ENCODE peak calls at places on chromosomes 13 and 19, in seven cellular contexts. V is cardiac fibroblast; U is CD8-positive, alpha-beta T cell; D is sigmoid colon; Q is neural crest cell; N is GM06990; C is transverse colon. Y is an unnamed sample.

GRCh38 chr13:40191186-40191980 is 475.1 kb downstream of the FOXO1 start:
- DNase-seq in V (peak), U (no peak), D (no peak), Q (no peak), N (no peak), C (no peak), Y (no peak)

GRCh38 chr19:42279902-42280760 is 11.1 kb downstream of the CIC start:
- DNase-seq in V (peak), U (peak), D (peak), Q (peak), N (peak), C (peak), Y (peak)

GRCh38 chr13:43846496-43846895 is 33.0 kb downstream of the CCDC122 start:
- DNase-seq in V (peak), U (no peak), D (no peak), Q (no peak), N (no peak), C (no peak), Y (no peak)

GRCh38 chr13:27528908-27529307 is 78.5 kb upstream of the MTIF3 start:
- DNase-seq in V (no peak), U (no peak), D (no peak), Q (no peak), N (no peak), C (no peak), Y (no peak)

GRCh38 chr13:33452873-33453558 is 167.5 kb upstream of the STARD13 start:
- DNase-seq in V (peak), U (no peak), D (peak), Q (no peak), N (no peak), C (no peak), Y (no peak)

GRCh38 chr13:31111136-31111535 is 50.6 kb downstream of the HSPH1 start:
- DNase-seq in V (peak), U (no peak), D (no peak), Q (no peak), N (no peak), C (no peak), Y (no peak)

GRCh38 chr19:3530389-3530788 is 8.6 kb upstream of the TEKTIP1 start:
- DNase-seq in V (no peak), U (no peak), D (no peak), Q (no peak), N (no peak), C (no peak), Y (no peak)

GRCh38 chr19:47670736-47671135 is 42.5 kb upstream of the EHD2 start:
- DNase-seq in V (no peak), U (no peak), D (no peak), Q (no peak), N (no peak), C (no peak), Y (no peak)

GRCh38 chr19:7618366-7618765 is 11.0 kb downstream of the XAB2 start:
- DNase-seq in V (no peak), U (no peak), D (no peak), Q (no peak), N (no peak), C (no peak), Y (no peak)

GRCh38 chr19:41437944-41438574 is 1.7 kb downstream of the DMAC2 start:
- DNase-seq in V (no peak), U (no peak), D (peak), Q (no peak), N (no peak), C (no peak), Y (peak)

GRCh38 chr13:26971990-26972888 is 199.4 kb downstream of the USP12 start:
- DNase-seq in V (no peak), U (peak), D (no peak), Q (no peak), N (peak), C (peak), Y (no peak)

GRCh38 chr19:51359294-51359693 is 6.9 kb downstream of the ETFB start:
- DNase-seq in V (peak), U (no peak), D (no peak), Q (no peak), N (no peak), C (no peak), Y (no peak)

GRCh38 chr19:46840157-46840942 is 10.3 kb downstream of the AP2S1 start:
- DNase-seq in V (peak), U (peak), D (peak), Q (peak), N (peak), C (peak), Y (peak)

GRCh38 chr13:99062593-99062992 is 84.7 kb upstream of the DOCK9 start:
- DNase-seq in V (peak), U (no peak), D (peak), Q (no peak), N (no peak), C (no peak), Y (no peak)

GRCh38 chr19:40716031-40716654 is 543 bp downstream of the COQ8B start:
- DNase-seq in V (no peak), U (peak), D (no peak), Q (no peak), N (peak), C (no peak), Y (no peak)

DNA sequence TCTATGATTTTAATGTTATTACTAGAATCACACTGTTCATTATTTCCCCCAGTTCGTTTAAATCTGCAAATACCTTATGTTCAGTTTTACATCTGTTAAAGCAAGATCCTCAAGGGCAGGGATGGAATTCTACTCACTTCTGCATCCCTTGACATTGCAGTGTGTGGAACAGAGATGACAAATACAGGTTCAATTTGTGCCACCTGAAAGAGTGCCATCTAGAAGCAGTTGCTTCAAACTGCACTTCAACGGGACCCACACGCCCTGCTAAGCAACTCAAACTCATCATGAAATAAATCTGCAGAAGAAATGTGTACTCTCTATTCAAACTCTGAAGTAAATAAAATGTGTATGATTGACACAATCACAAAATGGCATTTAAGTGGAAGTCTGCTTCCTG is 44.5 kb downstream of the RUBCNL start:
- DNase-seq in V (no peak), U (no peak), D (no peak), Q (no peak), N (no peak), C (no peak), Y (no peak)
- TF ChIP-seq CTCF in V (no peak), U (no peak), D (no peak), Q (no peak), N (peak), C (no peak), Y (no peak)

GRCh38 chr13:91349992-91350911 is 2.8 kb downstream of the MIR17HG start:
- DNase-seq in V (peak), U (no peak), D (no peak), Q (no peak), N (no peak), C (no peak), Y (no peak)

GRCh38 chr13:91346848-91347211 is 657 bp upstream of the MIR17HG start:
- DNase-seq in V (peak), U (no peak), D (no peak), Q (no peak), N (peak), C (peak), Y (peak)

GRCh38 chr13:91347212-91347995 is at the start of gene MIR17HG:
- DNase-seq in V (peak), U (peak), D (peak), Q (peak), N (peak), C (peak), Y (peak)

GRCh38 chr13:91348906-91349435 is 1.5 kb downstream of the MIR17HG start:
- DNase-seq in V (peak), U (peak), D (peak), Q (peak), N (peak), C (peak), Y (peak)

GRCh38 chr13:91347996-91348905 is 764 bp downstream of the MIR17HG start:
- DNase-seq in V (peak), U (peak), D (peak), Q (peak), N (no peak), C (peak), Y (peak)
- TF ChIP-seq CTCF in V (no peak), U (no peak), D (no peak), Q (no peak), N (no peak), C (no peak), Y (peak)

GRCh38 chr13:78131811-78132210 is 213.2 kb upstream of the EDNRB start:
- DNase-seq in V (peak), U (no peak), D (no peak), Q (no peak), N (no peak), C (no peak), Y (no peak)
- TF ChIP-seq CTCF in V (peak), U (no peak), D (no peak), Q (peak), N (peak), C (no peak), Y (no peak)

GRCh38 chr19:19443902-19444693 is 38.6 kb downstream of the GATAD2A start:
- DNase-seq in V (no peak), U (no peak), D (no peak), Q (no peak), N (peak), C (no peak), Y (no peak)
- TF ChIP-seq CTCF in V (no peak), U (no peak), D (no peak), Q (no peak), N (no peak), C (no peak), Y (no peak)